ENCODE peak calls at places on chromosomes 13 and 19, in nine cellular contexts. One of them, this sample, is unnamed. For H3K27me3, the result is how much of the 10 kb centered on the place peaks cover.

GRCh38 chr13:78753457-78753856 is 94.5 kb upstream of the OBI1 start:
- DNase-seq in K562: no peak
- DNase-seq in spleen: no peak
- DNase-seq in heart left ventricle: no peak
- DNase-seq in endothelial cell of umbilical vein: no peak
- DNase-seq in breast epithelium: no peak
- DNase-seq in body of pancreas: no peak
- DNase-seq in suprapubic skin: no peak
- DNase-seq in tibial nerve: no peak
- DNase-seq in this sample: no peak

GRCh38 chr13:44848956-44849748 is 140.1 kb downstream of the NUFIP1 start:
- DNase-seq in K562: no peak
- DNase-seq in spleen: no peak
- DNase-seq in heart left ventricle: no peak
- DNase-seq in endothelial cell of umbilical vein: no peak
- DNase-seq in breast epithelium: peak
- DNase-seq in body of pancreas: no peak
- DNase-seq in suprapubic skin: no peak
- DNase-seq in tibial nerve: peak
- DNase-seq in this sample: no peak

GRCh38 chr13:50156722-50157121 is 141.5 kb downstream of the KCNRG start:
- DNase-seq in K562: no peak
- DNase-seq in spleen: no peak
- DNase-seq in heart left ventricle: no peak
- DNase-seq in endothelial cell of umbilical vein: no peak
- DNase-seq in breast epithelium: no peak
- DNase-seq in body of pancreas: no peak
- DNase-seq in suprapubic skin: no peak
- DNase-seq in tibial nerve: peak
- DNase-seq in this sample: no peak

GRCh38 chr13:73934215-73934623 is 200.0 kb downstream of the KLF12 start:
- DNase-seq in K562: no peak
- DNase-seq in spleen: no peak
- DNase-seq in heart left ventricle: no peak
- DNase-seq in endothelial cell of umbilical vein: peak
- DNase-seq in breast epithelium: no peak
- DNase-seq in body of pancreas: no peak
- DNase-seq in suprapubic skin: no peak
- DNase-seq in tibial nerve: no peak
- DNase-seq in this sample: no peak

GRCh38 chr19:3665681-3666544 is 34.4 kb downstream of the PIP5K1C start:
- DNase-seq in K562: peak
- DNase-seq in spleen: peak
- DNase-seq in heart left ventricle: peak
- DNase-seq in endothelial cell of umbilical vein: peak
- DNase-seq in breast epithelium: no peak
- DNase-seq in body of pancreas: peak
- DNase-seq in suprapubic skin: peak
- DNase-seq in tibial nerve: peak
- DNase-seq in this sample: no peak

GRCh38 chr13:59680429-59681024 is 483.2 kb downstream of the DIAPH3 start:
- DNase-seq in K562: no peak
- DNase-seq in spleen: no peak
- DNase-seq in heart left ventricle: no peak
- DNase-seq in endothelial cell of umbilical vein: peak
- DNase-seq in breast epithelium: no peak
- DNase-seq in body of pancreas: no peak
- DNase-seq in suprapubic skin: no peak
- DNase-seq in tibial nerve: no peak
- DNase-seq in this sample: no peak

GRCh38 chr19:32373614-32374295 is 28.3 kb downstream of the ZNF507 start:
- DNase-seq in K562: peak
- DNase-seq in spleen: no peak
- DNase-seq in heart left ventricle: peak
- DNase-seq in endothelial cell of umbilical vein: peak
- DNase-seq in breast epithelium: peak
- DNase-seq in body of pancreas: peak
- DNase-seq in suprapubic skin: no peak
- DNase-seq in tibial nerve: no peak
- DNase-seq in this sample: no peak

GRCh38 chr19:15644066-15644741 is 3.5 kb downstream of the CYP4F3 start:
- DNase-seq in K562: no peak
- DNase-seq in spleen: no peak
- DNase-seq in heart left ventricle: no peak
- DNase-seq in endothelial cell of umbilical vein: no peak
- DNase-seq in breast epithelium: no peak
- DNase-seq in body of pancreas: no peak
- DNase-seq in suprapubic skin: no peak
- DNase-seq in tibial nerve: no peak
- DNase-seq in this sample: no peak

GRCh38 chr13:45042539-45042938 is 53.2 kb downstream of the GPALPP1 start:
- DNase-seq in K562: no peak
- DNase-seq in spleen: no peak
- DNase-seq in heart left ventricle: no peak
- DNase-seq in endothelial cell of umbilical vein: no peak
- DNase-seq in breast epithelium: no peak
- DNase-seq in body of pancreas: no peak
- DNase-seq in suprapubic skin: no peak
- DNase-seq in tibial nerve: no peak
- DNase-seq in this sample: no peak

GRCh38 chr13:113207890-113208423 is 512 bp downstream of the PCID2 start:
- DNase-seq in K562: no peak
- DNase-seq in spleen: no peak
- DNase-seq in heart left ventricle: peak
- DNase-seq in endothelial cell of umbilical vein: peak
- DNase-seq in breast epithelium: no peak
- DNase-seq in body of pancreas: peak
- DNase-seq in suprapubic skin: no peak
- DNase-seq in tibial nerve: no peak
- DNase-seq in this sample: no peak

GRCh38 chr13:97975851-97976550 is 22.5 kb downstream of the IPO5 start:
- DNase-seq in K562: peak
- DNase-seq in spleen: peak
- DNase-seq in heart left ventricle: peak
- DNase-seq in endothelial cell of umbilical vein: peak
- DNase-seq in breast epithelium: peak
- DNase-seq in body of pancreas: peak
- DNase-seq in suprapubic skin: peak
- DNase-seq in tibial nerve: peak
- DNase-seq in this sample: no peak

GRCh38 chr19:30781519-30781918 is 409.3 kb downstream of the ZNF536 start:
- DNase-seq in K562: no peak
- DNase-seq in spleen: no peak
- DNase-seq in heart left ventricle: no peak
- DNase-seq in endothelial cell of umbilical vein: no peak
- DNase-seq in breast epithelium: no peak
- DNase-seq in body of pancreas: no peak
- DNase-seq in suprapubic skin: peak
- DNase-seq in tibial nerve: no peak
- DNase-seq in this sample: peak

GRCh38 chr13:27465611-27466010 is 15.2 kb upstream of the MTIF3 start:
- DNase-seq in K562: no peak
- DNase-seq in spleen: no peak
- DNase-seq in heart left ventricle: no peak
- DNase-seq in endothelial cell of umbilical vein: peak
- DNase-seq in breast epithelium: no peak
- DNase-seq in body of pancreas: no peak
- DNase-seq in suprapubic skin: no peak
- DNase-seq in tibial nerve: no peak
- DNase-seq in this sample: no peak

GRCh38 chr19:14786421-14786851 is 8.1 kb upstream of the ADGRE2 start:
- DNase-seq in K562: peak
- DNase-seq in spleen: peak
- DNase-seq in heart left ventricle: no peak
- DNase-seq in endothelial cell of umbilical vein: no peak
- DNase-seq in breast epithelium: no peak
- DNase-seq in body of pancreas: no peak
- DNase-seq in suprapubic skin: no peak
- DNase-seq in tibial nerve: no peak
- DNase-seq in this sample: no peak

GRCh38 chr19:48683349-48683748 is 10.5 kb upstream of the NTN5 start:
- DNase-seq in K562: no peak
- DNase-seq in spleen: no peak
- DNase-seq in heart left ventricle: peak
- DNase-seq in endothelial cell of umbilical vein: peak
- DNase-seq in breast epithelium: no peak
- DNase-seq in body of pancreas: no peak
- DNase-seq in suprapubic skin: no peak
- DNase-seq in tibial nerve: peak
- DNase-seq in this sample: no peak

GRCh38 chr19:1068111-1069001 is 1.4 kb downstream of the ARHGAP45 start:
- DNase-seq in K562: no peak
- DNase-seq in spleen: peak
- DNase-seq in heart left ventricle: peak
- DNase-seq in endothelial cell of umbilical vein: no peak
- DNase-seq in breast epithelium: no peak
- DNase-seq in body of pancreas: no peak
- DNase-seq in suprapubic skin: peak
- DNase-seq in tibial nerve: peak
- DNase-seq in this sample: no peak

GRCh38 chr19:1066748-1067340 is at the start of gene ARHGAP45:
- DNase-seq in K562: peak
- DNase-seq in spleen: peak
- DNase-seq in heart left ventricle: no peak
- DNase-seq in endothelial cell of umbilical vein: no peak
- DNase-seq in breast epithelium: no peak
- DNase-seq in body of pancreas: no peak
- DNase-seq in suprapubic skin: peak
- DNase-seq in tibial nerve: no peak
- DNase-seq in this sample: no peak

GRCh38 chr19:1069009-1069779 is 2.2 kb downstream of the ARHGAP45 start:
- DNase-seq in K562: no peak
- DNase-seq in spleen: peak
- DNase-seq in heart left ventricle: peak
- DNase-seq in endothelial cell of umbilical vein: peak
- DNase-seq in breast epithelium: no peak
- DNase-seq in body of pancreas: peak
- DNase-seq in suprapubic skin: peak
- DNase-seq in tibial nerve: peak
- DNase-seq in this sample: no peak

GRCh38 chr19:1066251-1066747 is 668 bp upstream of the ARHGAP45 start:
- DNase-seq in K562: no peak
- DNase-seq in spleen: peak
- DNase-seq in heart left ventricle: no peak
- DNase-seq in endothelial cell of umbilical vein: no peak
- DNase-seq in breast epithelium: no peak
- DNase-seq in body of pancreas: no peak
- DNase-seq in suprapubic skin: peak
- DNase-seq in tibial nerve: no peak
- DNase-seq in this sample: no peak

GRCh38 chr19:1067341-1068103 is 555 bp downstream of the ARHGAP45 start:
- DNase-seq in K562: peak
- DNase-seq in spleen: peak
- DNase-seq in heart left ventricle: no peak
- DNase-seq in endothelial cell of umbilical vein: no peak
- DNase-seq in breast epithelium: no peak
- DNase-seq in body of pancreas: no peak
- DNase-seq in suprapubic skin: peak
- DNase-seq in tibial nerve: no peak
- DNase-seq in this sample: no peak
- H3K27ac ChIP-seq in K562: no peak
- H3K27ac ChIP-seq in spleen: peak
- H3K27ac ChIP-seq in heart left ventricle: peak
- H3K27ac ChIP-seq in endothelial cell of umbilical vein: no peak
- H3K27ac ChIP-seq in breast epithelium: peak
- H3K27ac ChIP-seq in body of pancreas: no peak
- H3K27ac ChIP-seq in suprapubic skin: peak
- H3K27ac ChIP-seq in tibial nerve: peak
- H3K27ac ChIP-seq in this sample: peak

DNA sequence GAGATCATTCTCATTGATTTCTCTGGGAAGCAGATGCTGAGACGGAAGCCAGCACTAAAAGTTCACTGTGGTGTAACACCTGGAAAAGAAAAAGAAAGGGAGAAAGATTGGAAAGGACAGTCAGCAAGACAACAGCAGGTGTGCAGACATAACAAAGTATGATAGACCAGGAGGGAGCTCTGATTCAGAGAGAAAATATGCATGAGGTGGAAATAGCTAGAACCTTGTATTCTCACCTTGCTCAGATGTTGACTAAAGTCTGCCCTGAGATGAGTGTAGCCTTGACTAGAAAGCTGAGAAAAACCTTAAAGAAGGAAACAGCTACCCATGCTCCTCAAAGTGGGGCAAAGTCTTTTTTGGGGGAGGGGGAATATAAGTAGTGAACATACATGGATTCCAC is 1711.8 kb downstream of the EFNB2 start:
- DNase-seq in K562: no peak
- DNase-seq in spleen: no peak
- DNase-seq in heart left ventricle: no peak
- DNase-seq in endothelial cell of umbilical vein: no peak
- DNase-seq in breast epithelium: no peak
- DNase-seq in body of pancreas: no peak
- DNase-seq in suprapubic skin: no peak
- DNase-seq in tibial nerve: no peak
- DNase-seq in this sample: no peak
- TF ChIP-seq POLR2A in K562: no peak
- TF ChIP-seq POLR2A in spleen: no peak
- TF ChIP-seq POLR2A in heart left ventricle: no peak
- TF ChIP-seq POLR2A in endothelial cell of umbilical vein: no peak
- TF ChIP-seq POLR2A in breast epithelium: no peak
- TF ChIP-seq POLR2A in body of pancreas: no peak
- TF ChIP-seq POLR2A in suprapubic skin: no peak
- TF ChIP-seq POLR2A in tibial nerve: no peak
- TF ChIP-seq POLR2A in this sample: no peak

GRCh38 chr19:39301562-39301961 is 5.4 kb downstream of the IFNL1 start:
- DNase-seq in K562: no peak
- DNase-seq in spleen: no peak
- DNase-seq in heart left ventricle: no peak
- DNase-seq in endothelial cell of umbilical vein: no peak
- DNase-seq in breast epithelium: no peak
- DNase-seq in body of pancreas: no peak
- DNase-seq in suprapubic skin: no peak
- DNase-seq in tibial nerve: no peak
- DNase-seq in this sample: no peak
- H3K27me3 ChIP-seq in K562: under half
- H3K27me3 ChIP-seq in spleen: under half
- H3K27me3 ChIP-seq in heart left ventricle: under half
- H3K27me3 ChIP-seq in endothelial cell of umbilical vein: under half
- H3K27me3 ChIP-seq in breast epithelium: under half
- H3K27me3 ChIP-seq in body of pancreas: under half
- H3K27me3 ChIP-seq in suprapubic skin: under half
- H3K27me3 ChIP-seq in tibial nerve: under half
- H3K27me3 ChIP-seq in this sample: under half

DNA sequence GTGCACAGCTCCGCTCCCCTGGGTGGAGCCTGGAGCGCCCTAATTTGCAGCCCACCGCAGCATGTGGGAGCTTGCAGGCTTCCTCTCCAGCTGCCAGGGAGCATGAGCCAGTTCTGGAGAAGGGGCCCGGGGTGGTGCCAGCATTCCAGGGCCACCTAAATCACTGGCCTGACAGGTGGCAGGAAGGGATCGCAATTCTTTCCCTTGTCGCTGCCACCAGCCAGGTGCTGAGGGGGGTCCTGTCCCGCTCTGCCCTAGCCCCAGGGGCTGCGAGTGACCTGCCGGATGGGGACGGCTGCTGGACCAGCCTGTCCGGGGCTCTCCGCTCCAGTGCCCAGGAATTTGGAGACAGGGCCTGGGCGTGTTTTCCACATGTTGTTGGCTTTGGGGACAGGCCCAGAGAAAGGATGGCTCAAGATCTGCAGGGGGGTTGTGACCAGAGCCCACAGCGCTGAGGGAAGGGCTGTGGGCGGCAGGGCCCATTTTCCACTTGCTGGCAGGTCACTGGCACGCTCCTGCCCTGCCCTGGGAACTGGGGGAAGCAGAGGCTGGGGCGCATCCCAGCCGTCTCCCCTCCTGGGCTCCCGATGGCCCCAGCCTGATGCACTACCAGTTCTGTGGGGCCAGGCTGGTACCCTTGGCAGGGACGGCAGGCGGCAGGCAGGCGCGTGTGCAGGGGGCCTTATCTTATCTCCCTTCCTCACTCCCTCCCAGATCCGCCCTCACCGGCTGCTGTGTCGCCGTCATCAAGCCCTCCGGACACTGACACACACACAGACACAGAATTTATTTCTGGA is 9.5 kb downstream of the NDUFA11 start:
- DNase-seq in K562: peak
- DNase-seq in spleen: peak
- DNase-seq in heart left ventricle: peak
- DNase-seq in endothelial cell of umbilical vein: peak
- DNase-seq in breast epithelium: peak
- DNase-seq in body of pancreas: no peak
- DNase-seq in suprapubic skin: no peak
- DNase-seq in tibial nerve: no peak
- DNase-seq in this sample: no peak
- H3K27ac ChIP-seq in K562: no peak
- H3K27ac ChIP-seq in spleen: peak
- H3K27ac ChIP-seq in heart left ventricle: peak
- H3K27ac ChIP-seq in endothelial cell of umbilical vein: peak
- H3K27ac ChIP-seq in breast epithelium: no peak
- H3K27ac ChIP-seq in body of pancreas: no peak
- H3K27ac ChIP-seq in suprapubic skin: no peak
- H3K27ac ChIP-seq in tibial nerve: no peak
- H3K27ac ChIP-seq in this sample: no peak

This sample was measured in vagina.